ENCODE peak calls at places on chromosomes 1 and 21, in six cellular contexts. G is WERI-Rb-1; X is astrocyte of the spinal cord; T is CD8-positive, alpha-beta T cell; R is AG04450; U is fibroblast of pulmonary artery. O is an unnamed sample.

GRCh38 chr1:31984419-31985347 is 29.0 kb upstream of the KHDRBS1 start:
- DNase-seq in G (no peak), X (peak; percentile 57), T (peak; percentile 47), R (no peak), U (peak; percentile 42), O (no peak)

GRCh38 chr1:2943686-2944260 is 77.5 kb upstream of the ACTRT2 start:
- DNase-seq in G (no peak), X (no peak), T (no peak), R (no peak), U (no peak), O (no peak)

GRCh38 chr1:12138196-12139183 is 28.3 kb upstream of the TNFRSF1B start:
- DNase-seq in G (no peak), X (no peak), T (no peak), R (no peak), U (no peak), O (no peak)

GRCh38 chr1:43121251-43121650 is 50.8 kb downstream of the EBNA1BP2 start:
- DNase-seq in G (no peak), X (no peak), T (no peak), R (no peak), U (no peak), O (no peak)

GRCh38 chr1:80509965-80510522 is 1290.7 kb upstream of the ADGRL2 start:
- DNase-seq in G (no peak), X (no peak), T (no peak), R (no peak), U (no peak), O (no peak)

GRCh38 chr1:182556279-182556678 is 32.8 kb downstream of the RNASEL start:
- DNase-seq in G (peak; percentile 13), X (no peak), T (no peak), R (no peak), U (no peak), O (no peak)

GRCh38 chr1:38941093-38941492 is 537 bp downstream of the RHBDL2 start:
- DNase-seq in G (no peak), X (no peak), T (no peak), R (no peak), U (no peak), O (no peak)

GRCh38 chr21:25560151-25560783 is 47.0 kb downstream of the MRPL39 start:
- DNase-seq in G (no peak), X (no peak), T (no peak), R (no peak), U (peak; percentile 23), O (no peak)

GRCh38 chr1:85015826-85016225 is 18.9 kb upstream of the MCOLN2 start:
- DNase-seq in G (no peak), X (no peak), T (no peak), R (no peak), U (no peak), O (no peak)

GRCh38 chr1:119316870-119317416 is 51.6 kb upstream of the HAO2 start:
- DNase-seq in G (no peak), X (no peak), T (no peak), R (no peak), U (no peak), O (no peak)

GRCh38 chr1:161763522-161764098 is 2.5 kb upstream of the ATF6 start:
- DNase-seq in G (no peak), X (peak; percentile 14), T (peak; percentile 48), R (no peak), U (no peak), O (no peak)

GRCh38 chr1:53573931-53574330 is 114.7 kb downstream of the DMRTB1 start:
- DNase-seq in G (peak; percentile 4), X (no peak), T (no peak), R (no peak), U (no peak), O (no peak)

GRCh38 chr1:9892563-9893528 is 17.2 kb downstream of the CTNNBIP1 start:
- DNase-seq in G (no peak), X (peak; percentile 84), T (no peak), R (no peak), U (peak; percentile 59), O (no peak)

GRCh38 chr1:56229183-56229582 is 350.2 kb downstream of the PLPP3 start:
- DNase-seq in G (no peak), X (no peak), T (no peak), R (no peak), U (no peak), O (no peak)

GRCh38 chr1:161019767-161020572 is 982 bp downstream of the F11R start:
- DNase-seq in G (no peak), X (no peak), T (no peak), R (no peak), U (peak; percentile 81), O (no peak)

GRCh38 chr1:227427411-227427810 is 109.1 kb upstream of the CDC42BPA start:
- DNase-seq in G (no peak), X (no peak), T (no peak), R (no peak), U (no peak), O (no peak)

GRCh38 chr21:37546949-37547614 is 180.5 kb downstream of the DYRK1A start:
- DNase-seq in G (peak; percentile 91), X (no peak), T (no peak), R (no peak), U (no peak), O (no peak)

GRCh38 chr1:174747613-174748012 is 252.1 kb upstream of the CACYBP start:
- DNase-seq in G (no peak), X (no peak), T (no peak), R (no peak), U (no peak), O (no peak)
- TF ChIP-seq CTCF in G (no peak), X (peak; percentile 19), T (no peak), R (peak; percentile 31), U (peak; percentile 25), O (peak; percentile 29)

GRCh38 chr1:231684333-231685244 is 58.0 kb downstream of the DISC1 start:
- DNase-seq in G (no peak), X (peak; percentile 22), T (no peak), R (no peak), U (no peak), O (no peak)

GRCh38 chr1:231686384-231686783 is 59.8 kb downstream of the DISC1 start:
- DNase-seq in G (no peak), X (no peak), T (no peak), R (no peak), U (no peak), O (no peak)

GRCh38 chr1:231682761-231683160 is 56.2 kb downstream of the DISC1 start:
- DNase-seq in G (peak; percentile 50), X (no peak), T (no peak), R (no peak), U (no peak), O (no peak)

GRCh38 chr1:231679109-231679508 is 52.5 kb downstream of the DISC1 start:
- DNase-seq in G (no peak), X (no peak), T (no peak), R (no peak), U (no peak), O (no peak)

DNA sequence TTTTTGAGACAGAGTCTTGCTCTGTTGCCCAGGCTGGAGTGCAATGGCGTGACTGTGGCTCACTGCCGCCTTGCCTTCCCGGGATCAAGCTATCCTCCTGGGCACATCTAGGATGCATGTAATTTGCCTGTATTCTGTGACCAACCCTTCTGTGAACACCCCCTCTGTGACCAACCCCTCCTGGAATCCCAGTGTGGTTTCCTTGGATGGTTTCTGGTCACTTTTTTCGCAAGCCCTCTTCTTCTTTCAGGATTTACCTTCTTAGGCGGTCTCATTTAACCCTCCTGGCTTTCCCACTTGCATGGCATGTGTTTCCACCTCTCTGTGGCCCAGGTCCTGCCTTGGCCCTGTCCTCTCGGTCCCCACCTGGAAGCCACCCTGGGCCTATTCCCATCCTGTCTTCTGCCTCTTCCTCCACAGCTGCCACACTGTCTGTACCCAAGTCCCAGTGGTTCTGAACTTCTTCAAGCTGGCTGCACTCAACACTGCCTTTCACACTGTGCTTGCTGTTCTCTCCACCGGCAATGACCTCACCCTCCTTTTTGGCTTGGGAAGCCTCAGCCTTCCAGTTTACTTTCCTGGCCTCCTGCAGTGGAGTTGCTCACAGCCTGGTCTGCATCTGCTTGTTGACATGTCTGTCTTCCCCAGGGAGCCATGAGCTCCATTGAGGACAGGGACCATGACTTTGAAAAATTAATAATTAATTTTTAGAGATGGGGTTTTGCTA is 57.0 kb downstream of the DISC1 start:
- DNase-seq in G (no peak), X (peak; percentile 50), T (no peak), R (no peak), U (no peak), O (no peak)
- H3K4me3 ChIP-seq in G (no peak overlapping the region), X (no peak overlapping the region), T (no peak overlapping the region), R (no peak overlapping the region), U (no peak overlapping the region), O (no peak overlapping the region)

GRCh38 chr1:8431028-8431427 is 113.1 kb downstream of the SLC45A1 start:
- DNase-seq in G (peak; percentile 21), X (no peak), T (peak; percentile 38), R (no peak), U (no peak), O (no peak)
- TF ChIP-seq CTCF in G (peak; percentile 33), X (peak; percentile 8), T (peak; percentile 45), R (no peak), U (no peak), O (peak; percentile 14)

DNA sequence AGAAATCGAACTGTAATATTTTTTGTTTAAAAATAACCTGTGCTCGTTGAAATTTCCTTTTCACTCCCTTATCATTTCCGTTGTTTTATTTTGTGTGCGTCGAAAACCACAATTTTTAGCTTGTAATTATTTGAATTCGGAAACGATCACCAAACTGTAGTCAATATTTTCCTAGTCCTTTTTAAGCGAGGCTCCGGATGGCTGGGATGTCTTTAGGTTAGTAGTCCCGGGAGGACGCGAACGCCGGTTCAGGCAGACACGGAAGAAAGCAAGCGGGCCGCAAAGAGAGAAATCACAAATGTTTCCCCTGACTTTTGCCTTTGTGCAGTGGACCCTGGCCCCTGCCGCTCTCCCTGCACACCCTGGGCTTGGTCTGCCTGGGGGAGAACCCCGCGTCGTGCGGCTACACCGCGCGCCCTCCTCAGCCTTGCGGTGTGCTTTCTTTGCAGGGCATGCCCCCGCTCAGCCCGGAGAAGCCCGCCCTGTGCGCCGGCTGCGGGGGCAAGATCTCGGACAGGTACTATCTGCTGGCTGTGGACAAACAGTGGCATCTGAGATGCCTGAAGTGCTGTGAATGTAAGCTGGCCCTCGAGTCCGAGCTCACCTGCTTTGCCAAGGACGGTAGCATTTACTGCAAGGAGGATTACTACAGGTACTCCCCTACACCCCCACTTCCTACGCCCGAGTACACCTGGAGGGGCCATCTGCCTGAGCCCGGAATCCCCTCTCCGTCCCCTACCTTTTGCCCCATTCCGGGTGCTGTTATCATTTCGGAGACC is 2.5 kb downstream of the LHX9 start:
- DNase-seq in G (no peak), X (no peak), T (no peak), R (no peak), U (no peak), O (no peak)
- H3K4me3 ChIP-seq in G (no peak overlapping the region), X (no peak overlapping the region), T (no peak overlapping the region), R (no peak overlapping the region), U (no peak overlapping the region), O (no peak overlapping the region)

DNA sequence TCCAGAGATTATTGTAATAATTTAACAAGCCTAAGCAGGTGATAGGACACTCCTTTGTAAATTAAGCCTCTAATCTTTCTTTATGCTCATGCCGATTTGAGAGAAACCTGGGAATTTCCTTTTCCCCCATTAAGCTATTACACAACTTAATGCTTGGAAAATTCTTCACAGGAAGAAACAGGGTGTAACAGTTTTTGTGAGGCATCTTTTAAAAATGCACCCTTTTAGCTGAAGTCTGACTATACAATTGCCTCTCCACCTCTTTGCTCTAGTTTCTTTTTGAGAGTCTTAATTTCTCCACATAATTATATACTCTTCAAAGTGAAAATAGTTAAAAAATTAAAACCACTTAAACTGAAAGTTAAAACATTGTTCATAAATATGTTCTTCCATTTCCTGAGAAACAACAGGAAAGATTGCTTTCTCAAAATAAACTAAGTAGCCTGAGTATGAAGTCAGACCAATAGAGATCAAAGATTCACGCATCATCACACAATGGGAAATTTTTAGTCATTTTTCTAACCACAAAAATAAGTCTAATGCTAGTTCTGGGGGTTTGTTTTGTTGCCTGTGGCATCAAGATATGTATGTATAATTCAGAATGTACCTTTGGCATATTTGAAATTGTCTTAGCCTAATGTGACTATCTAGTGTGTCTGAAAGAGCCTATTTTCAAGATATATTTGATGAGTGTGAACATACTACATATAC is 34.7 kb downstream of the LRRC8D start:
- DNase-seq in G (no peak), X (peak; percentile 71), T (no peak), R (no peak), U (peak; percentile 68), O (no peak)
- TF ChIP-seq CTCF in G (no peak), X (no peak), T (no peak), R (no peak), U (no peak), O (no peak)

O was measured in retinal pigment epithelial cell.